ENCODE peak calls at places on chromosomes 1 and 21, in four cellular contexts. H is astrocyte of the spinal cord, O is fibroblast of lung, I is left ventricle myocardium inferior. U is an unnamed sample.
A peak's percentile ranks its signal among the peaks of the same experiment; 100 is the strongest.

GRCh38 chr1:22641906-22642636 is 1.4 kb upstream of the C1QC start:
- DNase-seq in H (peak; percentile 24), O (peak; percentile 42), I (peak; percentile 86), U (peak; percentile 48)

GRCh38 chr1:42759114-42759513 is 7.7 kb downstream of the P3H1 start:
- DNase-seq in H (no peak), O (no peak), I (no peak), U (no peak)

GRCh38 chr1:58047265-58047858 is 499.2 kb downstream of the OMA1 start:
- DNase-seq in H (no peak), O (peak; percentile 6), I (no peak), U (no peak)

GRCh38 chr21:41647806-41648561 is 118.9 kb downstream of the RIPK4 start:
- DNase-seq in H (no peak), O (no peak), I (no peak), U (no peak)

GRCh38 chr1:216598448-216598847 is 124.8 kb downstream of the ESRRG start:
- DNase-seq in H (no peak), O (no peak), I (no peak), U (no peak)

GRCh38 chr1:3515774-3516480 is 61.5 kb downstream of the ARHGEF16 start:
- DNase-seq in H (peak; percentile 54), O (no peak), I (no peak), U (no peak)

GRCh38 chr1:182086136-182086535 is 24.6 kb upstream of the ZNF648 start:
- DNase-seq in H (no peak), O (no peak), I (no peak), U (no peak)

GRCh38 chr1:35717911-35718476 is 690 bp downstream of the C1orf216 start:
- DNase-seq in H (peak; percentile 72), O (peak; percentile 72), I (peak; percentile 61), U (peak; percentile 73)

GRCh38 chr1:228150021-228150457 is 309 bp downstream of the GJC2 start:
- DNase-seq in H (no peak), O (no peak), I (no peak), U (no peak)

GRCh38 chr1:71853391-71853790 is 428.9 kb downstream of the NEGR1 start:
- DNase-seq in H (no peak), O (no peak), I (no peak), U (no peak)

GRCh38 chr1:40014253-40014706 is 26.2 kb upstream of the CAP1 start:
- DNase-seq in H (no peak), O (no peak), I (no peak), U (no peak)

GRCh38 chr21:44454747-44455523 is at the start of gene LRRC3:
- DNase-seq in H (peak; percentile 66), O (peak; percentile 75), I (peak; percentile 86), U (peak; percentile 56)

GRCh38 chr1:201050515-201051277 is 27.2 kb upstream of the KIF21B start:
- DNase-seq in H (no peak), O (peak; percentile 6), I (no peak), U (peak; percentile 32)

GRCh38 chr21:38914531-38915385 is 109.0 kb downstream of the ETS2 start:
- DNase-seq in H (no peak), O (no peak), I (no peak), U (peak; percentile 43)

GRCh38 chr1:157813269-157813668 is 6.7 kb downstream of the FCRL1 start:
- DNase-seq in H (no peak), O (no peak), I (no peak), U (no peak)

GRCh38 chr1:180953291-180953747 is 40.6 kb downstream of the KIAA1614 start:
- DNase-seq in H (no peak), O (no peak), I (no peak), U (no peak)

GRCh38 chr1:6622396-6623152 is 2.1 kb upstream of the THAP3 start:
- DNase-seq in H (no peak), O (no peak), I (no peak), U (no peak)

GRCh38 chr1:88891318-88892145 is at the start of gene GTF2B:
- DNase-seq in H (peak; percentile 96), O (peak; percentile 98), I (peak; percentile 92), U (peak; percentile 97)

GRCh38 chr1:74505133-74505532 is 7.3 kb downstream of the LRRC53 start:
- DNase-seq in H (peak; percentile 11), O (no peak), I (no peak), U (no peak)

GRCh38 chr1:153538315-153538821 is 2.4 kb downstream of the S100A5 start:
- DNase-seq in H (no peak), O (no peak), I (no peak), U (no peak)

GRCh38 chr21:45015469-45015860 is 58.9 kb upstream of the ADARB1 start:
- DNase-seq in H (no peak), O (no peak), I (peak; percentile 8), U (no peak)

GRCh38 chr1:167488786-167489185 is 29.5 kb downstream of the CD247 start:
- DNase-seq in H (no peak), O (no peak), I (no peak), U (no peak)

GRCh38 chr1:231134624-231135023 is 27.2 kb upstream of the TRIM67 start:
- DNase-seq in H (peak; percentile 35), O (no peak), I (no peak), U (no peak)

GRCh38 chr1:70922196-70922595 is 125.4 kb downstream of the PTGER3 start:
- DNase-seq in H (peak; percentile 2), O (no peak), I (no peak), U (no peak)

GRCh38 chr1:153780551-153780950 is 5.3 kb downstream of the SLC27A3 start:
- DNase-seq in H (no peak), O (no peak), I (no peak), U (no peak)

GRCh38 chr1:82567308-82567707 is 766.6 kb downstream of the ADGRL2 start:
- DNase-seq in H (peak; percentile 16), O (no peak), I (no peak), U (no peak)

GRCh38 chr21:16279658-16280581 is 550.1 kb downstream of the USP25 start:
- DNase-seq in H (peak; percentile 85), O (peak; percentile 55), I (peak; percentile 27), U (peak; percentile 63)
- H3K4me3 ChIP-seq in H (peak overlapping the region; percentile 30), O (peak overlapping the region; percentile 30), I (peak overlapping the region; percentile 52), U (peak overlapping the region; percentile 29)

DNA sequence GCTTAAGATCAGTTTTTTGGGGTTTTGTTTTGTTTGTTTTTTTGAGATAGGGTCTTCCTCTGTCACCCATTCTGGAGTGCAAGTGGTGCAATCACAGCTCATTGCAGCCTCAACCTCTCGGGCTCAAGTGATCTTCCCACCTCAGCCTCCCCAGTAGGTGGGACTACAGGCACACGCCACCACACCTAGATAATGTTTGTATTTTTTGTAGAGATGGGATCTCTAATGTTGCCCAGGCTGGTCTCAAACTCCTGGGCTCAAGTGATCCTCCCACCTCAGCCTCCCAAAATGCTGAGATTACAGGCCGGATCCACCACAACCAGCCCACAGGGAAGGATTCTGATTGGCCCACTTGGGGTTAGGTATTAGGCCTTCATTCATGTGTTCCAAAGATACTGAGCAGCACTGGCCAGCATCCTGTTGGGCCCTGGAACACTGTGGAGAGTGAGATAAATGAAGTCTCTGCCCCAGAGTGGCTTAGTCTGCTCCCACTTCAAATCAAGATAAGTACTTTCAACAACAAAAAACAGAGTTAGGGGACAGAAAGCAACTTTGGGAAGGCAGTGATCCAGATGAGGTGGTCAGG is 54.7 kb downstream of the PTP4A2 start:
- DNase-seq in H (no peak), O (no peak), I (no peak), U (no peak)
- TF ChIP-seq CTCF in H (no peak), O (no peak), I (no peak), U (no peak)

DNA sequence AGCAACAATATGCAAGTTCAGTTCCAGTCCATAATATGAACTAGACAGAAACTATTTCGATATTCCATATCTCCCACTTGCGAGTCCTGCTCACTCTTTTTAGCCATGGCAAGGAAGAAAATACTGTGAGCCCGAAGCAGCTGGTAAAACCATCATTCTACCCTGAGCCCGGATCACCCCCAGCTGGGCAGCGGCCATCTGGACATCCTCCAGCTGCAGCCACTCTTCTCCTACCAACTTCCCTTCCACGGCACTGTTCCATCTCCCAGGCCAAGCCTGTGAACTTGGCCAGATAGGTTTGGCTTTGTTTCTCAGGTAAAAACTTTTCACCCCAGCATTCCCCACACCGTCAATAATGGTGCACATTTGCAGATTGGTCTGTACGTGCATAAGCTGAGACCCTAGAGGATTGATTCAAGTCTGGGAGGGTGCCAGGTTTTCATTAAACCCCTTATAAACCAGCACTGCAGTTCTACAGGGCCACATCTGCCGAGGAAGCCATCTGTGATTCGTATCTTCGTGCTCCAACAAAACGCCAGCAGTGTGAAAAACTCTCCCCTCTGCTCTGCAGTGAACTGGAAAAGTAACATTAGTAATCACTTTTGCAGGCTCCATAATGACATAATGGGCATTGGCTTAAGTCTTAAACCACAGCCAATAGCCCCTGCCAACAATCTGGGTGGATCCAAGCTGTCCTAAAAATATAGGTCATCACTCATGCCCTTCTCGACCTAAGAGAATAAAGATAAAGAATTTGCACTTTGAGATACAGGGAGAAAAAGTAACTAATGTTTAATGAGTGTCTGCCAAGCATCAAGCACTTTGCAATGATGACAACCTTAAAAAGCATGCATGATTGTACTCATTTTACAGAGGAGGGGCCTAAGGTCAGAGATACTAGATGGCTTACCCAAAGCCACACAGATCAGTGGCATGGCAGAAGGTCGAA is 205.1 kb downstream of the PLPP3 start:
- DNase-seq in H (peak; percentile 36), O (peak; percentile 30), I (peak; percentile 36), U (peak; percentile 68)
- H3K4me3 ChIP-seq in H (no peak overlapping the region), O (no peak overlapping the region), I (peak overlapping the region; percentile 37), U (no peak overlapping the region)

DNA sequence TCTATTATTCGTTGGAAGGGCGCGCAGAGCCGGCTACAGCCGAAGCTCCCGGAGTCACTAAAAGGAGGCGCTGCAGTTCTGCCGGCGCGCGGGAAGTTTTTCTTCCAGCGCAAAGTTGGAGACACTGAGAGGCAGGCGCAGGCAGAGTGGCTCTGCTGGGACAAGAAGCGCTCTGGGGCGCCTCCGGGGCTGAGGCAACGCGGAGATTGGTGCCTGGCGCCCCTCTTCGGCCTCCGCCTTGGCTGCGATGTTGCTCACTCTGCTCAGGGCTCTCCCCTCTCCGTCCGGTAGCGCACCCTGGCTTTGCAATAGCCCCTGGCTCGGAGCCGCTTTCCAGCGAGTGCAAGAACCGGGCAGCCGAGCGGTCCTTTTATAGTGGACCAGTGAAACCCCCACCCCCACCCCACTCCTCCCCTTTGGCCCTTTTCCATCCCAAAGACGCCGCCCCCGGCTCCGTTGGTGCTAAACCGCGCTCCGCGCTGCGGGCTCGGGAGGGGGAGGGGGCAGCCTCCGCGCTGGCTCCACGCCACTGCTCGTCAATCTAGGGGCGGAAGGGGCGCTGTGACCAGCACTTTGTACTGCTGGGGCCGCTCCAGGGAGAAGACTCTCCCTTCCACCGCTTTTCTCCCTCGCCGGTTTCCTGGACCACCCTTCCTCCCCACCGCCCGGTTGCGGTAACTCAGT is at the start of gene ADAMTS1:
- DNase-seq in H (peak; percentile 86), O (peak; percentile 96), I (peak; percentile 92), U (peak; percentile 96)
- TF ChIP-seq CTCF in H (peak; percentile 10), O (no peak), I (peak; percentile 38), U (peak; percentile 20)

DNA sequence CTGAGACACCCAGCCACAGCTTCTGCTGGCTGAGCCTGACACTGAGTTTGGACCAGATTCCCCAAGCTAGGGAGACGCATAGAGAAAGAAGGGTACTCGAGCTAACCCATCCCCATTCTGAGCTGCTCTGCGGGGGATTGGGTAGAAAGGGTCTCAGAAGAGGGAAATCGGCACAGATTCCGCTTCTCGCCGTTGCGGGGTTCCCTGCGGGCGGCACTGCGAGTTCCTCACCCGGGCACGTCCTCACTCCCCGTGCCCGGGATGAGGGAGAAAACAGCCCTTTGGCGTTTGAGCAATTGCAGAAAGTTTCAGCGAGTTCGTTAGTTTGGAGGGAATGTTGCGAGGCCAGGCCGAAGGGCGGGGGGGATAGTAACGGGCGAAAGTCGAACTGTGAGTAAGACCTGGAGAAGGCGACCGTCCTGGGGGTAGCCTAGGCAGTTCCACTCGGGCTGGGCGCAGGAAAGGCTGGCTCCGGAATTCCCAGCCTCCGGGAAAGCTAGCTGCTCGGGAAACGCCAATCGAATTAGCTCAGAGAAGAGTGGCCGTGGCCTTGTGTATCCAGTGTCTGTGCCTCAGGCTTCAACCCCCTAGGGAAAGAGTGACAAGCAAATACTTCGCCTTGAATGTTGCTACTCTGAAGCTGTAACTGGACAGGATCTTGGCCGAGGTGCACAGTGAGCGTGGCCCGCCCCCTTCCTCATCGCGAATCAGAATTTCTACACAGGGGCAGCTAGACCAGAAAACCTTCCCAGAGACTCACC is 717 bp downstream of the PTGFR start:
- DNase-seq in H (peak; percentile 53), O (peak; percentile 37), I (peak; percentile 14), U (peak; percentile 71)
- H3K4me3 ChIP-seq in H (peak overlapping the region; percentile 73), O (peak overlapping the region; percentile 80), I (peak overlapping the region; percentile 60), U (peak overlapping the region; percentile 88)

U was measured in fibroblast of the aortic adventitia.